ENCODE peak calls at places on chromosomes 12 and 14, in ten cellular contexts. J is OCI-LY7, R is fibroblast of lung, K is bronchial epithelial cell, S is PC-3, L is colonic mucosa, D is neural crest cell, V is retinal pigment epithelial cell, Q is cardiac muscle cell, X is body of pancreas. P is an unnamed sample.

GRCh38 chr12:40031965-40032364 is 73.9 kb downstream of the SLC2A13 start:
- DNase-seq in J (no peak), R (no peak), K (no peak), S (no peak), L (no peak), D (no peak), V (no peak), Q (no peak), X (peak; percentile 28), P (no peak)

GRCh38 chr12:107912421-107913004 is 138.0 kb downstream of the ASCL4 start:
- DNase-seq in J (peak; percentile 14), R (peak; percentile 4), K (peak; percentile 54), S (peak; percentile 55), L (peak; percentile 49), D (peak; percentile 63), V (no peak), Q (peak; percentile 39), X (peak; percentile 11), P (peak; percentile 79)

GRCh38 chr12:122836027-122836921 is 1.0 kb downstream of the HIP1R start:
- DNase-seq in J (peak; percentile 93), R (no peak), K (peak; percentile 68), S (peak; percentile 70), L (peak; percentile 78), D (no peak), V (no peak), Q (no peak), X (peak; percentile 63), P (peak; percentile 89)

GRCh38 chr12:40837891-40838424 is 145.7 kb downstream of the CNTN1 start:
- DNase-seq in J (no peak), R (no peak), K (no peak), S (no peak), L (no peak), D (no peak), V (no peak), Q (no peak), X (no peak), P (no peak)

GRCh38 chr14:85468815-85469214 is 61.1 kb upstream of the FLRT2 start:
- DNase-seq in J (no peak), R (no peak), K (peak; percentile 86), S (no peak), L (no peak), D (no peak), V (no peak), Q (no peak), X (no peak), P (no peak)

GRCh38 chr14:94376976-94377865 is 11.2 kb downstream of the SERPINA1 start:
- DNase-seq in J (no peak), R (no peak), K (peak; percentile 42), S (no peak), L (no peak), D (no peak), V (no peak), Q (no peak), X (no peak), P (no peak)

GRCh38 chr14:34911209-34912150 is 36.3 kb upstream of the BAZ1A start:
- DNase-seq in J (no peak), R (peak; percentile 83), K (no peak), S (peak; percentile 54), L (no peak), D (no peak), V (no peak), Q (peak; percentile 68), X (no peak), P (no peak)

GRCh38 chr12:44317651-44318126 is 481.8 kb downstream of the TMEM117 start:
- DNase-seq in J (peak; percentile 24), R (peak; percentile 29), K (peak; percentile 31), S (peak; percentile 57), L (no peak), D (no peak), V (no peak), Q (peak; percentile 43), X (no peak), P (peak; percentile 20)

GRCh38 chr14:102902523-102903247 is 19.8 kb upstream of the AMN start:
- DNase-seq in J (no peak), R (no peak), K (no peak), S (no peak), L (no peak), D (no peak), V (no peak), Q (no peak), X (no peak), P (no peak)

GRCh38 chr12:84502180-84502857 is 410.3 kb downstream of the SLC6A15 start:
- DNase-seq in J (no peak), R (peak; percentile 2), K (peak; percentile 85), S (peak; percentile 97), L (no peak), D (no peak), V (no peak), Q (no peak), X (no peak), P (no peak)

GRCh38 chr12:84502907-84503787 is 409.5 kb downstream of the SLC6A15 start:
- DNase-seq in J (peak; percentile 37), R (peak; percentile 39), K (peak; percentile 69), S (peak; percentile 89), L (peak; percentile 42), D (peak; percentile 43), V (peak; percentile 31), Q (peak; percentile 78), X (peak; percentile 58), P (peak; percentile 16)

GRCh38 chr12:84492381-84492883 is 420.2 kb downstream of the SLC6A15 start:
- DNase-seq in J (no peak), R (no peak), K (no peak), S (no peak), L (no peak), D (no peak), V (no peak), Q (no peak), X (no peak), P (no peak)

DNA sequence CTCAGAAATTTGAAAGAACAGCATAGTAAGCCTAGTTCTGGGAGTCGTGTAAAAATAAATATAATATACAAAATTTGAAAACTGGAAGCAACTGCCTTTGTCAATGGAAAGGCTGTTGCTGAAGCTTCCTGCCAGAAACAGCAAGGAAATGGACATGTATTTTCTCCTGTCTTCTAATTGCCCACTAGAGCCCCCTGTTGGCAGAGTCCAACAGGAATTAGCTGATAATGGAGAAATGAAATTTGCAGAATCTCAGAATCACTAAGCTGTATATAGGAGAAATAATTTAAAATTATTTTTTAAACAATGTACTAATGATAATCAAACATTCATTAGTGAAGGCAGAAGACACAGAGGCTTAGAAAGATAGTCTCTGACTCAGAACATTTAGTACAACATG is 414.8 kb downstream of the SLC6A15 start:
- DNase-seq in J (no peak), R (peak; percentile 5), K (no peak), S (peak; percentile 25), L (no peak), D (no peak), V (no peak), Q (peak; percentile 37), X (no peak), P (no peak)
- TF ChIP-seq CTCF in J (no peak), R (peak; percentile 56), K (no peak), S (peak; percentile 51), L (no peak), D (no peak), V (peak; percentile 70), Q (peak; percentile 55), X (peak; percentile 48), P (peak; percentile 54)

GRCh38 chr14:28766505-28767238 is at the start of gene FOXG1:
- DNase-seq in J (no peak), R (peak; percentile 51), K (no peak), S (no peak), L (no peak), D (no peak), V (no peak), Q (peak; percentile 34), X (no peak), P (peak; percentile 83)

GRCh38 chr14:28768549-28768870 is 1.9 kb downstream of the FOXG1 start:
- DNase-seq in J (no peak), R (no peak), K (no peak), S (no peak), L (no peak), D (no peak), V (no peak), Q (no peak), X (no peak), P (no peak)

GRCh38 chr14:28767239-28767850 is 758 bp downstream of the FOXG1 start:
- DNase-seq in J (no peak), R (no peak), K (no peak), S (no peak), L (no peak), D (no peak), V (no peak), Q (no peak), X (no peak), P (no peak)

GRCh38 chr14:28769358-28769757 is 2.8 kb downstream of the FOXG1 start:
- DNase-seq in J (no peak), R (no peak), K (no peak), S (no peak), L (no peak), D (no peak), V (no peak), Q (no peak), X (no peak), P (no peak)

GRCh38 chr14:28767851-28768548 is 1.4 kb downstream of the FOXG1 start:
- DNase-seq in J (no peak), R (no peak), K (no peak), S (no peak), L (peak; percentile 28), D (no peak), V (no peak), Q (no peak), X (no peak), P (no peak)
- TF ChIP-seq CTCF in J (no peak), R (no peak), K (peak; percentile 18), S (no peak), L (no peak), D (no peak), V (peak; percentile 25), Q (no peak), X (no peak), P (no peak)

GRCh38 chr12:71138011-71138410 is 19.8 kb downstream of the TSPAN8 start:
- DNase-seq in J (no peak), R (no peak), K (no peak), S (no peak), L (no peak), D (no peak), V (no peak), Q (no peak), X (no peak), P (no peak)
- TF ChIP-seq CTCF in J (peak; percentile 49), R (no peak), K (no peak), S (peak; percentile 58), L (no peak), D (no peak), V (no peak), Q (no peak), X (no peak), P (no peak)

GRCh38 chr12:105773501-105773900 is 365.3 kb downstream of the NUAK1 start:
- DNase-seq in J (no peak), R (peak; percentile 16), K (no peak), S (no peak), L (no peak), D (no peak), V (no peak), Q (no peak), X (no peak), P (no peak)

GRCh38 chr12:105774037-105774436 is 364.7 kb downstream of the NUAK1 start:
- DNase-seq in J (no peak), R (no peak), K (no peak), S (no peak), L (no peak), D (no peak), V (no peak), Q (no peak), X (no peak), P (no peak)

GRCh38 chr12:105769486-105769885 is 369.3 kb downstream of the NUAK1 start:
- DNase-seq in J (no peak), R (peak; percentile 61), K (no peak), S (no peak), L (no peak), D (no peak), V (no peak), Q (no peak), X (no peak), P (no peak)

GRCh38 chr12:105775351-105775750 is 363.4 kb downstream of the NUAK1 start:
- DNase-seq in J (no peak), R (peak; percentile 69), K (peak; percentile 47), S (peak; percentile 54), L (no peak), D (no peak), V (no peak), Q (peak; percentile 54), X (no peak), P (no peak)
- TF ChIP-seq CTCF in J (no peak), R (peak; percentile 16), K (no peak), S (peak; percentile 44), L (no peak), D (no peak), V (no peak), Q (peak; percentile 9), X (no peak), P (no peak)

P was measured in GM13977.